ENCODE peak calls at places on chromosomes 6 and 20, in five cellular contexts. X is A549, Z is uterus, T is fibroblast of lung, E is HAP-1. Q is an unnamed sample. For H3K4me1, the result is how much of the 10 kb centered on the place peaks cover.

GRCh38 chr6:111581957-111582356 is 23.7 kb downstream of the TRAF3IP2 start:
- DNase-seq in Z (no peak), X (no peak), T (no peak), E (no peak), Q (no peak)

GRCh38 chr6:12890171-12890790 is 173.7 kb downstream of the PHACTR1 start:
- DNase-seq in Z (no peak), X (no peak), T (no peak), E (peak), Q (peak)

GRCh38 chr20:44422083-44422482 is 53.6 kb upstream of the TTPAL start:
- DNase-seq in T (peak), Z (no peak), X (no peak), E (no peak), Q (no peak)

GRCh38 chr6:158165919-158166416 is 2.1 kb downstream of the SERAC1 start:
- DNase-seq in E (peak), X (no peak), T (no peak), Z (no peak), Q (no peak)

GRCh38 chr20:63498950-63499332 is at the start of gene EEF1A2:
- DNase-seq in T (no peak), X (peak), E (no peak), Z (no peak), Q (peak)

GRCh38 chr20:43893930-43894329 is 20.7 kb upstream of the TOX2 start:
- DNase-seq in X (no peak), T (peak), E (no peak), Z (no peak), Q (no peak)

GRCh38 chr6:74041420-74041819 is 345.4 kb downstream of the CD109 start:
- DNase-seq in T (no peak), Z (no peak), E (no peak), X (no peak), Q (no peak)

GRCh38 chr6:109820706-109821350 is 129.7 kb downstream of the FIG4 start:
- DNase-seq in E (no peak), Z (no peak), X (no peak), T (no peak), Q (no peak)

GRCh38 chr20:3783068-3783489 is 1.8 kb upstream of the SPEF1 start:
- DNase-seq in T (no peak), X (no peak), E (no peak), Z (no peak), Q (no peak)

GRCh38 chr20:49515588-49515987 is 33.1 kb upstream of the KCNB1 start:
- DNase-seq in T (no peak), E (no peak), X (no peak), Z (no peak), Q (no peak)

GRCh38 chr20:32325706-32326506 is 32.2 kb upstream of the ASXL1 start:
- DNase-seq in T (peak), X (peak), Z (no peak), E (no peak), Q (no peak)

GRCh38 chr20:40276291-40276690 is 412.7 kb downstream of the MAFB start:
- DNase-seq in X (no peak), Z (peak), T (no peak), E (no peak), Q (no peak)

GRCh38 chr20:2544211-2544610 is 7.8 kb downstream of the TMC2 start:
- DNase-seq in Z (no peak), E (no peak), X (no peak), T (no peak), Q (no peak)

GRCh38 chr6:71665931-71666330 is 220.4 kb upstream of the RIMS1 start:
- DNase-seq in X (no peak), E (no peak), T (peak), Z (no peak), Q (no peak)

GRCh38 chr20:19885981-19886665 is 128.1 kb downstream of the RIN2 start:
- DNase-seq in E (no peak), T (peak), X (peak), Z (peak), Q (no peak)

GRCh38 chr20:17875981-17876385 is 92.6 kb downstream of the SNX5 start:
- DNase-seq in X (no peak), T (no peak), Z (no peak), E (no peak), Q (no peak)

GRCh38 chr6:82365011-82365751 is 1.6 kb downstream of the TPBG start:
- DNase-seq in X (peak), E (no peak), Z (peak), T (peak), Q (no peak)

GRCh38 chr6:71489736-71490135 is 201.1 kb downstream of the OGFRL1 start:
- DNase-seq in T (peak), E (no peak), X (peak), Z (no peak), Q (no peak)

GRCh38 chr6:219641-220198 is 72.6 kb upstream of the DUSP22 start:
- DNase-seq in Z (no peak), X (peak), E (no peak), T (peak), Q (no peak)

GRCh38 chr6:149756261-149756636 is 6.7 kb downstream of the PCMT1 start:
- DNase-seq in T (no peak), Z (no peak), X (no peak), E (no peak), Q (no peak)
- H3K4me1 ChIP-seq in T (under half), Z (under half), X (under half), E (under half), Q (under half)

DNA sequence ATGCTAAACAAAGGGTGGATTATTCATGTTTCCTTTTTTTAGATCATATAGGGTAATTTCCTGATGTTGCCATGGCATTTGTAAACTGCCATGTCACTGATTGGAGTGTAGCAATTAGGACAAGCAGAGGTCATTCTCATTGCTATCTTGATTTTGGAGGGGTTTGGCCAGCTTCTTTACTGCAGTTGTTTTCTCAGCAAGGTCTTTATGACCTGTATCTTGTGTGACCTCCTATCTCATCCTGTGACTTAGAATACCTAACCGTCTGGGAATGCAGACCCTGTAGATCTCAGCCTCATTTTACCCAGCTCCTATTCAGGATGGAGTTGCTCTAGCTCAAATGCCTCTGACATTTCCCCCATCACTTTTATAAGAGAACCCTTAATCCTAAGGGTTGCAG is 53.6 kb downstream of the CDS2 start:
- DNase-seq in X (no peak), Z (no peak), T (no peak), E (no peak), Q (no peak)
- H3K4me1 ChIP-seq in X (under half), Z (under half), T (under half), E (under half), Q (under half)

GRCh38 chr6:31545291-31545690 is 1.1 kb downstream of the ATP6V1G2 start:
- DNase-seq in E (no peak), Z (no peak), T (no peak), X (no peak), Q (no peak)

GRCh38 chr6:31546962-31547726 is at the start of gene NFKBIL1:
- DNase-seq in X (peak), Z (peak), T (peak), E (peak), Q (peak)

GRCh38 chr6:31547727-31548422 is 467 bp downstream of the NFKBIL1 start:
- DNase-seq in E (no peak), T (no peak), Z (no peak), X (no peak), Q (no peak)

GRCh38 chr6:31546339-31546961 is at the start of gene ATP6V1G2:
- DNase-seq in X (peak), Z (peak), T (peak), E (peak), Q (peak)

DNA sequence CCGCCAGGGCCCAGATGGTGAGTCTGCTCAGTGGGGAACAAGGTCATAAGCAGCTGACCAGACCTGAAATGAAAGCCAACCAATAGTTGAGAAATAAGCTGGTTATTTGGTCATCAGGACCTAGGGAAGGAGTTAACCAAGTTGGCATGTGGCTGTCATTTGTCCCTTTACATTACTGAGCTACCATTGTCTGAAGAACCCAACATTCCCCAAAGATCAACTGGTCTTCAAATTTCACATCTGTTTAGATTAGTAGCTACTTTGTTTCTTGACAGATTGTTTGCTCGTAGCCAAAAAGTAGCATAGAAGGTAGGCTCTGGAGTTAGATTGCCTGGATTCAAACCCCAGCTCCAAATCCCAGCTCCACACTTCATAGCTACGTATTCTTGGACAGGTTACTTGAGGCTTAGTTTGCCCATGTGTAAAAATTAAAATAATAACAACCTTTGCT is 1.0 kb downstream of the NFKBIL1 start:
- DNase-seq in X (no peak), T (no peak), Z (no peak), E (no peak), Q (no peak)
- H3K4me1 ChIP-seq in X (under half), T (under half), Z (under half), E (under half), Q (under half)

GRCh38 chr20:46936415-46937139 is 41.9 kb downstream of the EYA2 start:
- DNase-seq in Z (no peak), E (no peak), T (no peak), X (no peak), Q (no peak)
- H3K4me1 ChIP-seq in Z (under half), E (under half), T (under half), X (under half), Q (under half)

Q was measured in CD4-positive, CD25-positive, alpha-beta regulatory T cell.